ENCODE peak calls at places on chromosomes 6 and 20, in eight cellular contexts. A, H, Q, O, S, R, P and T are unnamed samples. For H3K36me3, the result is how much of the 10 kb centered on the place peaks cover.

GRCh38 chr6:47169785-47170685 is 127.9 kb upstream of the ADGRF1 start:
- DNase-seq in A (no peak), H (no peak), Q (no peak), O (no peak), S (peak), R (no peak), P (no peak), T (no peak)

GRCh38 chr6:42979523-42980177 is 669 bp upstream of the PEX6 start:
- DNase-seq in A (no peak), H (no peak), Q (peak), O (peak), S (peak), R (no peak), P (no peak), T (no peak)

GRCh38 chr20:17374086-17374485 is 147.2 kb downstream of the PCSK2 start:
- DNase-seq in A (no peak), H (no peak), Q (no peak), O (no peak), S (no peak), R (no peak), P (no peak), T (no peak)

GRCh38 chr6:128532827-128533226 is 12.4 kb upstream of the PTPRK start:
- DNase-seq in A (no peak), H (no peak), Q (no peak), O (no peak), S (peak), R (no peak), P (no peak), T (no peak)

GRCh38 chr6:166381733-166382499 is 824 bp downstream of the MPC1 start:
- DNase-seq in A (peak), H (peak), Q (peak), O (peak), S (peak), R (peak), P (peak), T (peak)

GRCh38 chr6:157527471-157527907 is 146.5 kb downstream of the ZDHHC14 start:
- DNase-seq in A (no peak), H (no peak), Q (peak), O (peak), S (peak), R (no peak), P (no peak), T (no peak)

GRCh38 chr6:157809613-157810012 is 13.4 kb upstream of the SNX9 start:
- DNase-seq in A (no peak), H (no peak), Q (no peak), O (no peak), S (no peak), R (no peak), P (no peak), T (no peak)

GRCh38 chr20:709421-709820 is 33.8 kb upstream of the SCRT2 start:
- DNase-seq in A (no peak), H (no peak), Q (peak), O (no peak), S (no peak), R (peak), P (no peak), T (peak)

GRCh38 chr20:50916257-50916656 is 15.0 kb downstream of the ADNP start:
- DNase-seq in A (no peak), H (no peak), Q (no peak), O (no peak), S (peak), R (no peak), P (peak), T (no peak)

GRCh38 chr6:2245954-2246863 is 804 bp upstream of the GMDS start:
- DNase-seq in A (peak), H (peak), Q (peak), O (peak), S (peak), R (peak), P (peak), T (peak)

GRCh38 chr6:83884523-83884922 is 25.0 kb downstream of the CYB5R4 start:
- DNase-seq in A (no peak), H (no peak), Q (no peak), O (peak), S (peak), R (no peak), P (peak), T (no peak)

GRCh38 chr6:146905313-146905712 is 298.9 kb upstream of the STXBP5 start:
- DNase-seq in A (peak), H (no peak), Q (peak), O (no peak), S (peak), R (no peak), P (no peak), T (no peak)

GRCh38 chr20:10673176-10673830 is 496 bp downstream of the JAG1 start:
- DNase-seq in A (peak), H (peak), Q (no peak), O (no peak), S (no peak), R (peak), P (peak), T (peak)

GRCh38 chr6:11212625-11213024 is 19.8 kb downstream of the NEDD9 start:
- DNase-seq in A (peak), H (no peak), Q (peak), O (no peak), S (peak), R (no peak), P (no peak), T (peak)

GRCh38 chr20:3732327-3733118 is at the start of gene HSPA12B:
- DNase-seq in A (no peak), H (no peak), Q (no peak), O (no peak), S (no peak), R (peak), P (peak), T (no peak)

GRCh38 chr6:128803911-128804310 is 79.0 kb upstream of the LAMA2 start:
- DNase-seq in A (no peak), H (no peak), Q (no peak), O (no peak), S (peak), R (no peak), P (no peak), T (peak)

GRCh38 chr20:35468671-35469334 is 13.4 kb downstream of the CEP250 start:
- DNase-seq in A (no peak), H (no peak), Q (no peak), O (no peak), S (peak), R (no peak), P (no peak), T (no peak)
- H3K36me3 ChIP-seq in A (under half), H (under half), Q (under half), O (under half), S (under half), R (under half), P (under half), T (half or more)

GRCh38 chr6:110999634-111000270 is 17.9 kb downstream of the RPF2 start:
- DNase-seq in A (no peak), H (no peak), Q (no peak), O (peak), S (peak), R (no peak), P (peak), T (no peak)
- H3K36me3 ChIP-seq in A (under half), H (under half), Q (under half), O (under half), S (under half), R (under half), P (half or more), T (half or more)

DNA sequence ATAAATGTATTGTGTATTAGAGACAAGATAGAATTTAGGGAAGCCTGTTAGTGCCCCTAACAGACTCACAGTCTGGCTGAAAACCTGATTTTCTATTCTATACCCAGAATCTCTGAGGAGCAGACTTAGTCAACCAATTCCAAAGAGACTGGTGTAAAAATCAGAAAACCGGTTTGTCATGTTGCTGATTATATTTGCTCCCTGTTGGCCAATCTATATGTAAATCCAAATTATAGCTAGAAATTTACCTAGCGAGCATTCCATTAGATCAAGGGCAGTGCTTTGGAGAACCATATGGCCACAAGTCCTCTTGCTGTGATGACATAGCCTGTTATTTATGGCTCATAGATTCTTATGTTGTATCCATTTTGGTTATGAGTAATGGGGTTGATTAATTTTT is 4.8 kb downstream of the NFYA start:
- DNase-seq in A (no peak), H (no peak), Q (no peak), O (no peak), S (no peak), R (no peak), P (no peak), T (no peak)
- H3K36me3 ChIP-seq in A (under half), H (under half), Q (under half), O (under half), S (under half), R (under half), P (under half), T (under half)

DNA sequence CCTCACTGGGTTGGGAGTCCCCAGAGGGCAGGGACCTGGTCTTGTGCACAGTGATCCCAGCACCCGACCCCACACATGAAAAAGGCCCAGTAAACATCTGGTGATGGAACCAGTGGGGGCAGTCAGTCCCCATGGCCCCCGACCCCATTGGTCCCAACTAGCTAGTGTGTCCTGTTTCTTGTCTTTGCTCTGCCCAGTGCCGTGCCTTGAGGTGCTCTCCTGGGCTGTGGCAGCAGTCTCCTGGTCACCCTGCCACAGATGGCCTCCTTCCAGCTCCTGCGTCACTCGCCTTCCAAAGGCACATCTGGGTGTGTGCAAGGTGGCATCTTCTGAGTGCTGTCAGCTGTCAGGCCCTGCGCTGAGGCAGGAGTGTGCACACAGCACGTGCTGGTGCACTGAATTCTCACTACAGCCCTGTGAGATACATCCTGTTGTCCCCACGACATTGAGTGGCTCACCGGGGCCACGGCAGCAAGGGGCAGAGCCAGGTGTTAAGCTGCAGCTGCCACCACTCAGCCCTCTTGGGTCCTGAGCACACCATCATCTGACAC is 3.9 kb downstream of the NPEPL1 start:
- DNase-seq in A (no peak), H (no peak), Q (no peak), O (no peak), S (no peak), R (peak), P (no peak), T (peak)
- H3K36me3 ChIP-seq in A (under half), H (under half), Q (under half), O (under half), S (under half), R (under half), P (under half), T (under half)